ENCODE peak calls at places on chromosomes 16 and 17, in four cellular contexts. M is K562, V is HepG2, I is GM12878. Z is an unnamed sample.

GRCh38 chr17:28865946-28866752 is 11.3 kb downstream of the ERAL1 start:
- DNase-seq in M (peak; percentile 75), I (no peak), V (no peak), Z (no peak)

GRCh38 chr16:11629071-11630030 is 38.9 kb upstream of the SNN start:
- DNase-seq in V (no peak), I (no peak), M (no peak), Z (no peak)

GRCh38 chr17:67836205-67836987 is 11.1 kb downstream of the BPTF start:
- DNase-seq in M (no peak), I (no peak), V (no peak), Z (no peak)

GRCh38 chr16:56672761-56673536 is 3.3 kb downstream of the MT1H start:
- DNase-seq in V (no peak), M (no peak), I (no peak), Z (no peak)

GRCh38 chr16:31157136-31157535 is 7.3 kb upstream of the PRSS36 start:
- DNase-seq in M (peak; percentile 64), V (no peak), I (no peak), Z (no peak)

GRCh38 chr17:60315650-60316049 is 76.3 kb downstream of the USP32 start:
- DNase-seq in M (peak; percentile 63), V (peak; percentile 29), I (no peak), Z (no peak)

GRCh38 chr16:3036726-3037315 is at the start of gene BICDL2:
- DNase-seq in V (no peak), I (no peak), M (no peak), Z (no peak)

GRCh38 chr17:8628172-8628571 is 2.4 kb downstream of the MYH10 start:
- DNase-seq in V (no peak), I (no peak), M (peak; percentile 36), Z (no peak)

GRCh38 chr17:43406676-43407645 is 8.2 kb downstream of the ARL4D start:
- DNase-seq in V (no peak), I (no peak), M (no peak), Z (no peak)

GRCh38 chr16:16045879-16046278 is 96.5 kb downstream of the ABCC1 start:
- DNase-seq in I (no peak), M (no peak), V (no peak), Z (no peak)

GRCh38 chr16:47904691-47905090 is 251.1 kb downstream of the ABCC12 start:
- DNase-seq in V (no peak), I (no peak), M (no peak), Z (no peak)

GRCh38 chr16:50324345-50324744 is 44.4 kb downstream of the BRD7 start:
- DNase-seq in I (no peak), V (no peak), M (no peak), Z (no peak)

GRCh38 chr17:36935681-36936454 is 1.4 kb upstream of the LHX1 start:
- DNase-seq in I (no peak), V (no peak), M (peak; percentile 46), Z (no peak)

GRCh38 chr16:23578096-23578830 is 17.9 kb downstream of the NDUFAB1 start:
- DNase-seq in M (no peak), I (no peak), V (no peak), Z (no peak)

GRCh38 chr17:36123431-36123830 is 19.8 kb downstream of the CCL4 start:
- DNase-seq in I (no peak), V (no peak), M (no peak), Z (no peak)

GRCh38 chr17:75830168-75831031 is 13.8 kb downstream of the UNC13D start:
- DNase-seq in I (no peak), M (no peak), V (no peak), Z (peak; percentile 70)

GRCh38 chr16:50547340-50547865 is 793 bp upstream of the NKD1 start:
- DNase-seq in V (peak; percentile 94), M (peak; percentile 17), I (peak; percentile 5), Z (peak; percentile 66)

GRCh38 chr16:48231675-48232214 is 12.4 kb upstream of the LONP2 start:
- DNase-seq in M (peak; percentile 46), V (peak; percentile 49), I (no peak), Z (peak; percentile 61)

GRCh38 chr17:61848247-61848646 is 15.1 kb downstream of the BRIP1 start:
- DNase-seq in V (no peak), M (no peak), I (no peak), Z (no peak)

GRCh38 chr17:42111901-42112551 is 488 bp downstream of the DHX58 start:
- DNase-seq in M (no peak), I (no peak), V (no peak), Z (no peak)

GRCh38 chr17:82862758-82863645 is 23.2 kb upstream of the ZNF750 start:
- DNase-seq in I (no peak), V (no peak), M (peak; percentile 54), Z (no peak)
- TF ChIP-seq GABPA in I (no peak), V (no peak), M (no peak), Z (no peak)

GRCh38 chr16:1285669-1286491 is 23.6 kb upstream of the UBE2I start:
- DNase-seq in V (no peak), M (no peak), I (no peak), Z (no peak)

GRCh38 chr16:1282275-1282995 is 26.6 kb downstream of the TPSD1 start:
- DNase-seq in V (no peak), I (no peak), M (peak; percentile 31), Z (no peak)

GRCh38 chr16:1283296-1283695 is 26.1 kb upstream of the UBE2I start:
- DNase-seq in M (no peak), I (no peak), V (no peak), Z (no peak)

GRCh38 chr16:1286492-1287094 is 22.8 kb upstream of the UBE2I start:
- DNase-seq in I (no peak), M (no peak), V (no peak), Z (no peak)

GRCh38 chr16:1283996-1284592 is 25.3 kb upstream of the UBE2I start:
- DNase-seq in I (no peak), M (no peak), V (no peak), Z (no peak)
- H3K79me2 ChIP-seq in I (no peaks in the 10 kb centered on the region), M (no peaks in the 10 kb centered on the region), V (no peaks in the 10 kb centered on the region), Z (no peaks in the 10 kb centered on the region)

GRCh38 chr16:29811896-29812665 is at the start of gene PRRT2:
- DNase-seq in M (peak; percentile 74), V (no peak), I (no peak), Z (peak; percentile 80)
- TF ChIP-seq EZH2 in M (no peak), V (no peak), I (no peak), Z (no peak)

GRCh38 chr16:67023689-67024088 is 5.3 kb upstream of the CBFB start:
- DNase-seq in M (no peak), V (no peak), I (no peak), Z (no peak)

GRCh38 chr16:67022531-67023214 is 6.3 kb upstream of the CBFB start:
- DNase-seq in M (no peak), V (no peak), I (no peak), Z (no peak)

GRCh38 chr16:67019171-67019570 is 9.8 kb upstream of the CBFB start:
- DNase-seq in I (no peak), M (no peak), V (no peak), Z (no peak)

GRCh38 chr16:67024384-67024896 is 4.5 kb upstream of the CBFB start:
- DNase-seq in I (no peak), V (no peak), M (no peak), Z (no peak)

GRCh38 chr16:67021321-67021720 is 7.6 kb upstream of the CBFB start:
- DNase-seq in M (no peak), V (no peak), I (no peak), Z (no peak)
- TF ChIP-seq GABPA in M (no peak), V (no peak), I (no peak), Z (no peak)

GRCh38 chr17:2593846-2594656 is 597 bp downstream of the PAFAH1B1 start:
- DNase-seq in M (peak; percentile 80), I (peak; percentile 17), V (peak; percentile 58), Z (peak; percentile 85)
- H3K79me2 ChIP-seq in M (peaks cover 51% of the 10 kb centered on the region), I (peaks cover 53% of the 10 kb centered on the region), V (peaks cover 48% of the 10 kb centered on the region), Z (peaks cover 50% of the 10 kb centered on the region)

GRCh38 chr16:67654069-67654911 is 5.8 kb downstream of the ACD start:
- DNase-seq in I (no peak), M (no peak), V (no peak), Z (no peak)
- TF ChIP-seq EZH2 in I (no peak), M (no peak), V (no peak), Z (no peak)

GRCh38 chr17:81128338-81128737 is 37.0 kb upstream of the PVALEF start:
- DNase-seq in I (no peak), M (no peak), V (no peak), Z (no peak)

GRCh38 chr17:81126281-81127132 is 38.8 kb upstream of the PVALEF start:
- DNase-seq in V (no peak), M (no peak), I (no peak), Z (no peak)

GRCh38 chr17:81128774-81129173 is 36.5 kb upstream of the PVALEF start:
- DNase-seq in M (no peak), I (no peak), V (no peak), Z (no peak)

GRCh38 chr17:81127133-81127455 is 38.2 kb upstream of the PVALEF start:
- DNase-seq in M (no peak), V (no peak), I (no peak), Z (no peak)

DNA sequence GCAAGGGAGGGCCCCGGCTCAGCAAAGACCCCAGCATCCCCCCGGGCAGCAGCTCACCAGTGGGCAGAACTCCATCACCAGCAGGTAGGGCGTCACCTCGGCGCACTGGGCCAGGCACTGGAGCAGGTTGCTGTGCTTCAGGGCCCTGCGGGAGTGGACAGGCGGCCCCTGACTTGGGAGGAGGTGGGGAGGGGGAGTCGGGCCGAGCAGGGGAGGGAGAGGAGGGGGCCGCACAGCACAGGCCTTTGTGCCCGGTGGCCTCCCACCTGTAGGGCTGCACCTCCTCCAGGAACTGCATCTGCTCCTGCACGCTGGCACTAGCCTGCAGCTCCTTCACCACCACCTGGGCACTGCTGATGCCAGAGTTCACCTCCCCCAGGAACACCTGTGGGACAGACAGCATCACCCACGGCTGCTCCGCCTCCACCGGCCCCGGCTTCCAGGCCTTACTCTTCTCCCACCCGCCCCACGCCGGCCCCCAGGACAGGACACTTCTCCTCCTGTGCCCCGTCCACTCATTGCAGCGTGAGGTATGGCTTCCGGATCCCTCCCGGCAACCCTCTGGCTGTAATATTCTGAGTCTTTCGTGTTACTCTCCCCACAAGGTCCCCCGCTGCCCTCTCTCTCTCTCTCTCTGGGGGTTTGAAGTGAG is 37.7 kb upstream of the PVALEF start:
- DNase-seq in M (no peak), V (no peak), I (no peak), Z (no peak)
- TF ChIP-seq GABPA in M (no peak), V (no peak), I (no peak), Z (no peak)

DNA sequence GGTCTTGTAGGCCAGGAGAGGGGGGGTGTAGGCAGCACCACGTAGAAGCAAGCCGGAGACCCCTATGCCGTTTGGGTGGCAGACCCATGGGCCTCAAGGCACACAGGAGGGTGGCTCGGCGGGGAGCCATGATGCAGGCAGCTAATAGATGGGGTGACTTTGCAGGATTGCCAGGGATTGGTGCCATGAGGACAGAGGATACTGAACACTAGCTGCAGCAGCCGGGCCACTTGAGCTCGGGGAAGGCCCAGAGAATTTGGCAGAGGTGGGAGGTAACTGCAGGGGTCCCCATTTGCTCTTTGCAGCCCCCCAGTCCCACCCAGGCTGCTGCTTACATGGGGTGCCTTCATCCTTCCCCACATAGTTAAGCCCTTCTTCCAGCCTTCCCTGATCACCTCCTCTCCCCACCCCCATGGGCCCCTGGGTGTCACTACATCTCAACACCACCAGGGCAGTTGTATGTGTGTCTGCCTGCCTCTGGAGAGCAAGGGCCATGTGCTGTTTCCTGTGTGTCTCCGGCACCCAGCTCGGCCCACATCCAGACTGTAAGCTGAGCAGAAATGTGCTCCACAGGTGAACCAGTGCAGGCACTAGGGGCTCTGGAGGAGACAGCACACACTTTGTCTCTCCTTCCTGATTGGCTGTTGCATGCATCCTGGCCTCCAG is 52.1 kb downstream of the SREBF1 start:
- DNase-seq in I (no peak), M (peak; percentile 42), V (peak; percentile 72), Z (no peak)
- H3K79me2 ChIP-seq in I (no peaks in the 10 kb centered on the region), M (peaks cover 21% of the 10 kb centered on the region), V (peaks cover 3% of the 10 kb centered on the region), Z (no peaks in the 10 kb centered on the region)

GRCh38 chr17:27805520-27806146 is 5.3 kb upstream of the NOS2 start:
- DNase-seq in I (peak; percentile 70), M (peak; percentile 88), V (peak; percentile 78), Z (peak; percentile 59)
- TF ChIP-seq EZH2 in I (no peak), M (no peak), V (no peak), Z (no peak)